ENCODE peak calls at places on chromosomes 1 and 21, in five cellular contexts. W is astrocyte, Q is heart right ventricle, E is hepatocyte, X is gastrocnemius medialis. T is an unnamed sample. For H3K36me3, the result is how much of the 10 kb centered on the place peaks cover.

GRCh38 chr1:99548924-99549605 is 96.8 kb upstream of the PALMD start:
- DNase-seq in W (peak), X (peak), E (peak), Q (no peak), T (no peak)

GRCh38 chr21:42406846-42407245 is 3.1 kb downstream of the UBASH3A start:
- DNase-seq in Q (no peak), E (no peak), W (no peak), X (no peak), T (no peak)

GRCh38 chr1:221907531-221907930 is 165.6 kb upstream of the DUSP10 start:
- DNase-seq in X (peak), Q (no peak), E (no peak), W (peak), T (no peak)

GRCh38 chr1:47380699-47381098 is 35.4 kb upstream of the FOXE3 start:
- DNase-seq in E (no peak), X (no peak), W (no peak), Q (no peak), T (no peak)

GRCh38 chr21:42574234-42575027 is 60.8 kb downstream of the SLC37A1 start:
- DNase-seq in W (no peak), X (no peak), E (no peak), Q (no peak), T (no peak)

GRCh38 chr1:247324913-247325312 is 6.8 kb downstream of the ZNF496 start:
- DNase-seq in Q (no peak), W (no peak), E (no peak), X (no peak), T (no peak)

GRCh38 chr1:68379085-68379478 is 70.7 kb downstream of the RPE65 start:
- DNase-seq in Q (no peak), X (no peak), E (no peak), W (no peak), T (no peak)

GRCh38 chr1:47436979-47437517 is 796 bp upstream of the FOXD2 start:
- DNase-seq in W (no peak), Q (no peak), X (no peak), E (no peak), T (no peak)

DNA sequence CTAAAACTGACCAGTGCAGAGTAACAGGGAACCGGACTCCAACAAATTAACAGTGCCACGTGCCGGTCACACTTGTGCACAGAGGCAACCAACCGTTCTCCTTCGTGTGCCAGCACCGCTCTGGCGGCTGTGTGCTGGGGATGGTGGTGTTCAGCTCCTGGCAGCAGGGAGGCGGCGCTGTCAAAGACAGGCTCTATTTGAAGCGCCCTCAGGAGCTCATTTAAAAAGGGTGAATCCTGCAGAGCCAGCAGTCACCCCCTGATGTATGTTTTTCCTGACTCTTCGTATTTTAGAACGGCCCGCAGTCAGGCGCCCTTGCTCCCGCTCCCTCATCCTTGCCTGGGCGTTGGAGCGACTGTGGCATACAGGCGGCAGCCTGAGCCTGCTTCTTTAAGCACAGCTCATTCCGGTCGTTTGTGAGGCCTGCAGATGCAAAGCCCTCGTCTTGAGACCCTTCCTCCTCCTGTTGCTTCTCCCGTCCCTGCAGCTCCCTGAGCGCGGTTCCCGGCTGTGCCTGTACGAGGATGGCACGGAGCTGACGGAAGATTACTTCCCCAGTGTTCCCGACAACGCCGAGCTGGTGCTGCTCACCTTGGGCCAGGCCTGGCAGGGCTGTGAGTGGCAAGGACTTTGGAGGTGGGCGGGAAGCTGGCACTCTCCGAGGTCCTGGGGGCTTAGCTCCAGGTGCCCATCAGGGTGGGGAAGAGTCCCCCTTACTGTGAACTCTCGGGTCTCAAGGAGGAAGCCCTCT is 1.1 kb downstream of the DFFB start:
- DNase-seq in E (peak), X (no peak), W (peak), Q (no peak), T (no peak)
- TF ChIP-seq CTCF in E (peak), X (no peak), W (peak), Q (peak), T (no peak)

DNA sequence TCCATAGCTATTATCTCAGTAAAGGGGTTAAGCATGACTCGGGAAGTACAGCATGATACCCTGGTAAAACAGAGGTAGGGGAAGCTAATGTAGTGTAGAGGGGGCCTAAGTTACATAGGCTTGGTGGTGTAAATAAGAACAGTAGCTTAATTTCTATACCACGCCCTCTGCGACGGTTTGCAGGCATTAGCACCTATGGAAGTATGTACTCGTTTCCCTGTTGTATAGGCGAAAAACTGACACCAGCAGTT is 470 bp upstream of the NAXE start:
- DNase-seq in Q (no peak), W (no peak), X (no peak), E (no peak), T (no peak)
- H3K36me3 ChIP-seq in Q (under half), W (under half), X (under half), E (under half), T (under half)

GRCh38 chr1:24110642-24111263 is 1.2 kb downstream of the MYOM3 start:
- DNase-seq in Q (peak), X (peak), W (no peak), E (no peak), T (no peak)
- H3K4me3 ChIP-seq in Q (peak), X (peak), W (no peak), E (no peak), T (peak)

GRCh38 chr1:8165595-8166360 is 139.7 kb upstream of the ERRFI1 start:
- DNase-seq in E (no peak), X (peak), W (no peak), Q (no peak), T (no peak)
- TF ChIP-seq CTCF in E (peak), X (peak), W (no peak), Q (peak), T (no peak)

GRCh38 chr21:44054710-44055109 is 42.6 kb downstream of the TRAPPC10 start:
- DNase-seq in Q (no peak), X (peak), W (peak), E (peak), T (no peak)

GRCh38 chr21:44057960-44058651 is 46.0 kb downstream of the TRAPPC10 start:
- DNase-seq in Q (no peak), X (no peak), W (peak), E (no peak), T (no peak)

GRCh38 chr21:44058981-44059380 is 46.9 kb downstream of the TRAPPC10 start:
- DNase-seq in W (no peak), E (no peak), X (no peak), Q (no peak), T (no peak)

GRCh38 chr21:44058652-44058964 is 46.5 kb downstream of the TRAPPC10 start:
- DNase-seq in X (no peak), W (no peak), E (no peak), Q (no peak), T (no peak)

GRCh38 chr21:44057055-44057454 is 44.9 kb downstream of the TRAPPC10 start:
- DNase-seq in X (no peak), W (no peak), E (no peak), Q (no peak), T (no peak)
- H3K36me3 ChIP-seq in X (under half), W (under half), E (under half), Q (under half), T (under half)

DNA sequence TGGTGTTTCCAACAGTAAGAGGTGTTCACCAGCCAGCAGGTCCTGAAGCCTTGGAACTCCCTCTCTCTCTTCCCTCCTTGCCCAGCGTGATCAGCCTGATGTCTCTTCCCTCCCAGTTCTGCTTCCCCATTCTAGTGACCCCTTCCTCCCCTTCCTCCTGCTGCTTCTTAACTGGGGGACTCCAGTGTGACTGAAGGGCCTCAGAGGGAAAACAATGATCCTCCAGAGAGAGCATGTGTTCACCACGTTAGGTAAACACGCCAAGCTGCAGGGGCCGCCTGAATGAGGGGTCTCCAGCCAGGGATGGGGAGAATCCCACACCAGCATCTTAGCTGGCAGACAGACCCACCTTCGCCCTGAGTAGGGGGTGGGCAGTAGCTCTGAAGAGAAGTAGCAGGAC is 124.8 kb downstream of the TMEM53 start:
- DNase-seq in E (no peak), Q (no peak), W (no peak), X (no peak), T (no peak)
- H3K4me3 ChIP-seq in E (no peak), Q (no peak), W (no peak), X (no peak), T (no peak)

GRCh38 chr1:12184008-12184681 is 17.4 kb downstream of the TNFRSF1B start:
- DNase-seq in Q (peak), E (peak), X (peak), W (peak), T (peak)
- TF ChIP-seq CTCF in Q (peak), E (no peak), X (peak), W (no peak), T (peak)